ENCODE peak calls at places on chromosomes 13 and 19, in six cellular contexts. E, S, M, D, H and G are unnamed samples.

GRCh38 chr13:40026174-40026585 is 370.7 kb downstream of the COG6 start:
- DNase-seq in D (no peak), E (no peak), M (no peak), S (peak; percentile 81), H (peak; percentile 64), G (peak; percentile 81)

GRCh38 chr13:97743946-97744345 is 209.5 kb upstream of the IPO5 start:
- DNase-seq in H (peak; percentile 92), E (no peak), M (no peak), D (no peak), S (no peak), G (peak; percentile 42)

GRCh38 chr19:10784257-10784656 is 51.8 kb downstream of the TMED1 start:
- DNase-seq in S (no peak), H (no peak), M (peak; percentile 33), E (peak; percentile 69), D (no peak), G (no peak)

GRCh38 chr13:98528663-98529064 is 48.2 kb downstream of the STK24 start:
- DNase-seq in D (no peak), E (peak; percentile 64), H (no peak), S (no peak), M (no peak), G (peak; percentile 34)

GRCh38 chr13:26867451-26868067 is 107.0 kb upstream of the GPR12 start:
- DNase-seq in D (no peak), M (no peak), H (peak; percentile 48), S (no peak), E (no peak), G (peak; percentile 23)

GRCh38 chr19:39970424-39970673 is 616 bp upstream of the PSMC4 start:
- DNase-seq in M (no peak), H (peak; percentile 45), E (no peak), S (peak; percentile 13), D (no peak), G (no peak)

GRCh38 chr19:38634757-38635482 is 12.5 kb upstream of the ACTN4 start:
- DNase-seq in D (no peak), S (peak; percentile 57), E (peak; percentile 87), M (peak; percentile 82), H (peak; percentile 69), G (no peak)

GRCh38 chr13:59728896-59729545 is 434.7 kb downstream of the DIAPH3 start:
- DNase-seq in H (no peak), M (no peak), D (no peak), S (no peak), E (no peak), G (no peak)

GRCh38 chr19:54254195-54254906 is 2.7 kb downstream of the LILRB5 start:
- DNase-seq in E (no peak), S (no peak), D (no peak), H (no peak), M (no peak), G (no peak)

GRCh38 chr19:14433454-14434156 is 499 bp downstream of the PKN1 start:
- DNase-seq in S (no peak), E (no peak), H (no peak), M (no peak), D (no peak), G (no peak)

GRCh38 chr13:97194473-97194872 is 27.7 kb upstream of the MBNL2 start:
- DNase-seq in S (no peak), M (no peak), D (no peak), E (no peak), H (peak; percentile 74), G (peak; percentile 89)

GRCh38 chr19:56837892-56838679 is 2.4 kb downstream of the PEG3 start:
- DNase-seq in H (peak; percentile 24), E (peak; percentile 82), S (peak; percentile 17), D (peak; percentile 90), M (peak; percentile 75), G (peak; percentile 12)

GRCh38 chr13:62483774-62484173 is 1068.1 kb upstream of the PCDH20 start:
- DNase-seq in S (no peak), M (no peak), H (peak; percentile 2), D (no peak), E (no peak), G (peak; percentile 7)

GRCh38 chr13:38980628-38981078 is 10.0 kb downstream of the STOML3 start:
- DNase-seq in M (no peak), E (no peak), D (no peak), H (no peak), S (no peak), G (no peak)

GRCh38 chr13:100089633-100090032 is 740 bp downstream of the PCCA start:
- DNase-seq in H (peak; percentile 34), E (no peak), D (no peak), S (no peak), M (no peak), G (peak; percentile 43)

GRCh38 chr13:56773148-56773547 is 367.6 kb upstream of the PRR20A start:
- DNase-seq in H (no peak), E (no peak), S (no peak), M (no peak), D (no peak), G (no peak)

GRCh38 chr19:29858000-29858596 is 46.3 kb downstream of the CCNE1 start:
- DNase-seq in M (no peak), H (no peak), D (no peak), E (no peak), S (no peak), G (no peak)

GRCh38 chr13:81318231-81319019 is 977.5 kb upstream of the SPRY2 start:
- DNase-seq in S (no peak), D (no peak), M (no peak), E (no peak), H (no peak), G (no peak)

GRCh38 chr19:46192990-46193650 is 36.4 kb upstream of the IGFL1 start:
- DNase-seq in D (no peak), H (peak; percentile 41), S (no peak), M (no peak), E (no peak), G (peak; percentile 68)

GRCh38 chr19:5993516-5994406 is 15.8 kb upstream of the RANBP3 start:
- DNase-seq in E (peak; percentile 80), H (peak; percentile 27), S (no peak), M (peak; percentile 75), D (no peak), G (no peak)

GRCh38 chr13:113616991-113617749 is 32.6 kb downstream of the TFDP1 start:
- DNase-seq in S (no peak), H (peak; percentile 92), M (no peak), E (peak; percentile 42), D (no peak), G (peak; percentile 79)

GRCh38 chr19:2246801-2247361 is 2.2 kb upstream of the AMH start:
- DNase-seq in M (peak; percentile 73), S (no peak), E (peak; percentile 78), D (no peak), H (peak; percentile 74), G (peak; percentile 62)

GRCh38 chr13:112764028-112764427 is 74.2 kb downstream of the ATP11A start:
- DNase-seq in D (no peak), E (no peak), S (no peak), M (no peak), H (no peak), G (no peak)

GRCh38 chr13:24274452-24274971 is 34.9 kb upstream of the C1QTNF9 start:
- DNase-seq in E (peak; percentile 58), H (peak; percentile 44), D (no peak), S (peak; percentile 79), M (peak; percentile 34), G (no peak)

GRCh38 chr19:6066661-6067646 is 43.3 kb downstream of the RFX2 start:
- DNase-seq in H (peak; percentile 91), M (peak; percentile 91), S (no peak), E (peak; percentile 97), D (peak; percentile 46), G (peak; percentile 84)